ENCODE peak calls at places on chromosomes 2 and 18, in six cellular contexts. One of them, this sample, is unnamed.

GRCh38 chr2:164967781-164968228 is 12.5 kb upstream of the SLC38A11 start:
- DNase-seq in fibroblast of pulmonary artery: peak
- DNase-seq in HS-5: no peak
- DNase-seq in amygdala: no peak
- DNase-seq in SW480: peak
- DNase-seq in osteocyte: no peak
- DNase-seq in this sample: no peak

GRCh38 chr18:58541789-58542425 is 87.0 kb downstream of the ALPK2 start:
- DNase-seq in fibroblast of pulmonary artery: peak
- DNase-seq in HS-5: peak
- DNase-seq in amygdala: no peak
- DNase-seq in SW480: peak
- DNase-seq in osteocyte: no peak
- DNase-seq in this sample: no peak

GRCh38 chr2:63692002-63692606 is 103.3 kb downstream of the MDH1 start:
- DNase-seq in fibroblast of pulmonary artery: peak
- DNase-seq in HS-5: peak
- DNase-seq in amygdala: no peak
- DNase-seq in SW480: peak
- DNase-seq in osteocyte: no peak
- DNase-seq in this sample: no peak

GRCh38 chr2:241011296-241011600 is 12.8 kb downstream of the SNED1 start:
- DNase-seq in fibroblast of pulmonary artery: no peak
- DNase-seq in HS-5: no peak
- DNase-seq in amygdala: no peak
- DNase-seq in SW480: no peak
- DNase-seq in osteocyte: peak
- DNase-seq in this sample: no peak

GRCh38 chr18:36499938-36500337 is 202.4 kb downstream of the FHOD3 start:
- DNase-seq in fibroblast of pulmonary artery: peak
- DNase-seq in HS-5: no peak
- DNase-seq in amygdala: no peak
- DNase-seq in SW480: peak
- DNase-seq in osteocyte: peak
- DNase-seq in this sample: no peak

GRCh38 chr2:200483729-200484198 is 26.1 kb downstream of the KCTD18 start:
- DNase-seq in fibroblast of pulmonary artery: peak
- DNase-seq in HS-5: no peak
- DNase-seq in amygdala: no peak
- DNase-seq in SW480: peak
- DNase-seq in osteocyte: no peak
- DNase-seq in this sample: no peak

GRCh38 chr2:219274392-219274921 is 4.7 kb upstream of the DNAJB2 start:
- DNase-seq in fibroblast of pulmonary artery: peak
- DNase-seq in HS-5: peak
- DNase-seq in amygdala: no peak
- DNase-seq in SW480: peak
- DNase-seq in osteocyte: no peak
- DNase-seq in this sample: no peak

GRCh38 chr2:68448671-68449394 is 18.3 kb downstream of the FBXO48 start:
- DNase-seq in fibroblast of pulmonary artery: no peak
- DNase-seq in HS-5: no peak
- DNase-seq in amygdala: no peak
- DNase-seq in SW480: no peak
- DNase-seq in osteocyte: no peak
- DNase-seq in this sample: no peak

GRCh38 chr2:68216454-68217310 is 35.6 kb downstream of the PPP3R1 start:
- DNase-seq in fibroblast of pulmonary artery: no peak
- DNase-seq in HS-5: no peak
- DNase-seq in amygdala: no peak
- DNase-seq in SW480: no peak
- DNase-seq in osteocyte: no peak
- DNase-seq in this sample: no peak

GRCh38 chr18:3456686-3457069 is 6.7 kb downstream of the TGIF1 start:
- DNase-seq in fibroblast of pulmonary artery: no peak
- DNase-seq in HS-5: no peak
- DNase-seq in amygdala: no peak
- DNase-seq in SW480: no peak
- DNase-seq in osteocyte: no peak
- DNase-seq in this sample: no peak

GRCh38 chr2:19540739-19541503 is 182.5 kb upstream of the OSR1 start:
- DNase-seq in fibroblast of pulmonary artery: peak
- DNase-seq in HS-5: peak
- DNase-seq in amygdala: no peak
- DNase-seq in SW480: peak
- DNase-seq in osteocyte: no peak
- DNase-seq in this sample: no peak

GRCh38 chr2:238161291-238162051 is 2.7 kb downstream of the ERFE start:
- DNase-seq in fibroblast of pulmonary artery: no peak
- DNase-seq in HS-5: no peak
- DNase-seq in amygdala: no peak
- DNase-seq in SW480: no peak
- DNase-seq in osteocyte: no peak
- DNase-seq in this sample: no peak

GRCh38 chr2:20351555-20352229 is 1.0 kb upstream of the PUM2 start:
- DNase-seq in fibroblast of pulmonary artery: no peak
- DNase-seq in HS-5: no peak
- DNase-seq in amygdala: no peak
- DNase-seq in SW480: peak
- DNase-seq in osteocyte: no peak
- DNase-seq in this sample: no peak

GRCh38 chr2:196262606-196263005 is 91.2 kb upstream of the STK17B start:
- DNase-seq in fibroblast of pulmonary artery: no peak
- DNase-seq in HS-5: no peak
- DNase-seq in amygdala: no peak
- DNase-seq in SW480: no peak
- DNase-seq in osteocyte: no peak
- DNase-seq in this sample: no peak

GRCh38 chr18:11962586-11962985 is 18.7 kb upstream of the IMPA2 start:
- DNase-seq in fibroblast of pulmonary artery: no peak
- DNase-seq in HS-5: no peak
- DNase-seq in amygdala: no peak
- DNase-seq in SW480: no peak
- DNase-seq in osteocyte: no peak
- DNase-seq in this sample: no peak

GRCh38 chr2:36452279-36452678 is 96.7 kb downstream of the CRIM1 start:
- DNase-seq in fibroblast of pulmonary artery: peak
- DNase-seq in HS-5: no peak
- DNase-seq in amygdala: no peak
- DNase-seq in SW480: no peak
- DNase-seq in osteocyte: no peak
- DNase-seq in this sample: no peak

GRCh38 chr18:36903215-36903928 is 74.4 kb downstream of the KIAA1328 start:
- DNase-seq in fibroblast of pulmonary artery: peak
- DNase-seq in HS-5: no peak
- DNase-seq in amygdala: no peak
- DNase-seq in SW480: no peak
- DNase-seq in osteocyte: no peak
- DNase-seq in this sample: no peak

GRCh38 chr2:12017499-12018185 is 271.2 kb downstream of the LPIN1 start:
- DNase-seq in fibroblast of pulmonary artery: no peak
- DNase-seq in HS-5: no peak
- DNase-seq in amygdala: no peak
- DNase-seq in SW480: no peak
- DNase-seq in osteocyte: no peak
- DNase-seq in this sample: no peak

GRCh38 chr2:213085538-213085937 is 65.9 kb downstream of the IKZF2 start:
- DNase-seq in fibroblast of pulmonary artery: no peak
- DNase-seq in HS-5: no peak
- DNase-seq in amygdala: no peak
- DNase-seq in SW480: no peak
- DNase-seq in osteocyte: no peak
- DNase-seq in this sample: no peak

GRCh38 chr18:23953984-23954383 is 60.6 kb upstream of the TTC39C start:
- DNase-seq in fibroblast of pulmonary artery: no peak
- DNase-seq in HS-5: no peak
- DNase-seq in amygdala: no peak
- DNase-seq in SW480: no peak
- DNase-seq in osteocyte: no peak
- DNase-seq in this sample: no peak

GRCh38 chr2:175823291-175824073 is 178.6 kb downstream of the LNPK start:
- DNase-seq in fibroblast of pulmonary artery: no peak
- DNase-seq in HS-5: no peak
- DNase-seq in amygdala: no peak
- DNase-seq in SW480: no peak
- DNase-seq in osteocyte: no peak
- DNase-seq in this sample: no peak

GRCh38 chr2:216257089-216257488 is 115.2 kb downstream of the MARCHF4 start:
- DNase-seq in fibroblast of pulmonary artery: no peak
- DNase-seq in HS-5: no peak
- DNase-seq in amygdala: no peak
- DNase-seq in SW480: no peak
- DNase-seq in osteocyte: no peak
- DNase-seq in this sample: no peak

GRCh38 chr2:98730053-98730850 is 680 bp downstream of the MGAT4A start:
- DNase-seq in fibroblast of pulmonary artery: no peak
- DNase-seq in HS-5: no peak
- DNase-seq in amygdala: peak
- DNase-seq in SW480: peak
- DNase-seq in osteocyte: no peak
- DNase-seq in this sample: peak

GRCh38 chr2:15730545-15731212 is 139.0 kb downstream of the DDX1 start:
- DNase-seq in fibroblast of pulmonary artery: peak
- DNase-seq in HS-5: peak
- DNase-seq in amygdala: peak
- DNase-seq in SW480: peak
- DNase-seq in osteocyte: peak
- DNase-seq in this sample: peak

GRCh38 chr2:100239513-100240210 is 82.6 kb downstream of the LONRF2 start:
- DNase-seq in fibroblast of pulmonary artery: no peak
- DNase-seq in HS-5: no peak
- DNase-seq in amygdala: no peak
- DNase-seq in SW480: no peak
- DNase-seq in osteocyte: peak
- DNase-seq in this sample: no peak

GRCh38 chr2:135473567-135473966 is 57.5 kb downstream of the ZRANB3 start:
- DNase-seq in fibroblast of pulmonary artery: peak
- DNase-seq in HS-5: peak
- DNase-seq in amygdala: no peak
- DNase-seq in SW480: no peak
- DNase-seq in osteocyte: no peak
- DNase-seq in this sample: no peak

GRCh38 chr2:171671867-171672266 is 15.4 kb upstream of the DYNC1I2 start:
- DNase-seq in fibroblast of pulmonary artery: no peak
- DNase-seq in HS-5: no peak
- DNase-seq in amygdala: no peak
- DNase-seq in SW480: no peak
- DNase-seq in osteocyte: no peak
- DNase-seq in this sample: no peak

GRCh38 chr18:36025025-36025424 is 42.3 kb downstream of the RPRD1A start:
- DNase-seq in fibroblast of pulmonary artery: peak
- DNase-seq in HS-5: no peak
- DNase-seq in amygdala: no peak
- DNase-seq in SW480: no peak
- DNase-seq in osteocyte: no peak
- DNase-seq in this sample: no peak

GRCh38 chr2:186059096-186059495 is 320.5 kb downstream of the FSIP2 start:
- DNase-seq in fibroblast of pulmonary artery: peak
- DNase-seq in HS-5: no peak
- DNase-seq in amygdala: no peak
- DNase-seq in SW480: no peak
- DNase-seq in osteocyte: no peak
- DNase-seq in this sample: no peak

GRCh38 chr2:230068658-230069080 is at the start of gene SLC16A14:
- DNase-seq in fibroblast of pulmonary artery: peak
- DNase-seq in HS-5: no peak
- DNase-seq in amygdala: no peak
- DNase-seq in SW480: peak
- DNase-seq in osteocyte: no peak
- DNase-seq in this sample: no peak

GRCh38 chr2:155266579-155266978 is 568.1 kb downstream of the KCNJ3 start:
- DNase-seq in fibroblast of pulmonary artery: no peak
- DNase-seq in HS-5: no peak
- DNase-seq in amygdala: no peak
- DNase-seq in SW480: no peak
- DNase-seq in osteocyte: no peak
- DNase-seq in this sample: no peak

GRCh38 chr2:159129807-159130206 is 156.7 kb downstream of the WDSUB1 start:
- DNase-seq in fibroblast of pulmonary artery: no peak
- DNase-seq in HS-5: no peak
- DNase-seq in amygdala: no peak
- DNase-seq in SW480: no peak
- DNase-seq in osteocyte: no peak
- DNase-seq in this sample: peak

GRCh38 chr2:134869941-134870736 is 31.7 kb downstream of the ACMSD start:
- DNase-seq in fibroblast of pulmonary artery: peak
- DNase-seq in HS-5: no peak
- DNase-seq in amygdala: no peak
- DNase-seq in SW480: no peak
- DNase-seq in osteocyte: no peak
- DNase-seq in this sample: no peak

GRCh38 chr2:74530239-74531161 is 767 bp downstream of the HTRA2 start:
- DNase-seq in fibroblast of pulmonary artery: peak
- DNase-seq in HS-5: no peak
- DNase-seq in amygdala: no peak
- DNase-seq in SW480: peak
- DNase-seq in osteocyte: no peak
- DNase-seq in this sample: peak

GRCh38 chr2:237861875-237862527 is 2.6 kb downstream of the RAMP1 start:
- DNase-seq in fibroblast of pulmonary artery: no peak
- DNase-seq in HS-5: no peak
- DNase-seq in amygdala: no peak
- DNase-seq in SW480: no peak
- DNase-seq in osteocyte: no peak
- DNase-seq in this sample: no peak

GRCh38 chr2:122194546-122194945 is 439.1 kb downstream of the TSN start:
- DNase-seq in fibroblast of pulmonary artery: no peak
- DNase-seq in HS-5: no peak
- DNase-seq in amygdala: no peak
- DNase-seq in SW480: no peak
- DNase-seq in osteocyte: no peak
- DNase-seq in this sample: no peak

GRCh38 chr2:71952572-71953188 is 195.0 kb downstream of the CYP26B1 start:
- DNase-seq in fibroblast of pulmonary artery: no peak
- DNase-seq in HS-5: no peak
- DNase-seq in amygdala: no peak
- DNase-seq in SW480: no peak
- DNase-seq in osteocyte: no peak
- DNase-seq in this sample: no peak

GRCh38 chr2:173159794-173160463 is 84.3 kb downstream of the MAP3K20 start:
- DNase-seq in fibroblast of pulmonary artery: peak
- DNase-seq in HS-5: peak
- DNase-seq in amygdala: no peak
- DNase-seq in SW480: no peak
- DNase-seq in osteocyte: no peak
- DNase-seq in this sample: no peak

This sample was measured in nucleus accumbens.